ENCODE peak calls at places on chromosomes 11 and 22, in seven cellular contexts. One of them, this sample, is unnamed.

GRCh38 chr11:79414644-79415317 is 26.0 kb downstream of the TENM4 start:
- DNase-seq in kidney glomerular epithelial cell: peak
- DNase-seq in CD8-positive, alpha-beta T cell: no peak
- DNase-seq in naive thymus-derived CD4-positive, alpha-beta T cell: no peak
- DNase-seq in T follicular helper cell: no peak
- DNase-seq in LHCN-M2: peak
- DNase-seq in CD4-positive, alpha-beta T cell: no peak
- DNase-seq in this sample: no peak

GRCh38 chr22:39773976-39774539 is 119.5 kb downstream of the ENTHD1 start:
- DNase-seq in kidney glomerular epithelial cell: no peak
- DNase-seq in CD8-positive, alpha-beta T cell: peak
- DNase-seq in naive thymus-derived CD4-positive, alpha-beta T cell: peak
- DNase-seq in T follicular helper cell: peak
- DNase-seq in LHCN-M2: no peak
- DNase-seq in CD4-positive, alpha-beta T cell: peak
- DNase-seq in this sample: peak

GRCh38 chr11:37277896-37278465 is 679.9 kb upstream of the RAG2 start:
- DNase-seq in kidney glomerular epithelial cell: no peak
- DNase-seq in CD8-positive, alpha-beta T cell: no peak
- DNase-seq in naive thymus-derived CD4-positive, alpha-beta T cell: no peak
- DNase-seq in T follicular helper cell: no peak
- DNase-seq in LHCN-M2: no peak
- DNase-seq in CD4-positive, alpha-beta T cell: no peak
- DNase-seq in this sample: no peak

GRCh38 chr11:65927904-65928397 is 8.7 kb downstream of the DRAP1 start:
- DNase-seq in kidney glomerular epithelial cell: no peak
- DNase-seq in CD8-positive, alpha-beta T cell: peak
- DNase-seq in naive thymus-derived CD4-positive, alpha-beta T cell: peak
- DNase-seq in T follicular helper cell: peak
- DNase-seq in LHCN-M2: no peak
- DNase-seq in CD4-positive, alpha-beta T cell: peak
- DNase-seq in this sample: peak

GRCh38 chr11:107545101-107545514 is 20.4 kb downstream of the ALKBH8 start:
- DNase-seq in kidney glomerular epithelial cell: peak
- DNase-seq in CD8-positive, alpha-beta T cell: no peak
- DNase-seq in naive thymus-derived CD4-positive, alpha-beta T cell: no peak
- DNase-seq in T follicular helper cell: no peak
- DNase-seq in LHCN-M2: peak
- DNase-seq in CD4-positive, alpha-beta T cell: no peak
- DNase-seq in this sample: no peak

GRCh38 chr11:107017433-107018227 is 646 bp downstream of the GUCY1A2 start:
- DNase-seq in kidney glomerular epithelial cell: peak
- DNase-seq in CD8-positive, alpha-beta T cell: no peak
- DNase-seq in naive thymus-derived CD4-positive, alpha-beta T cell: no peak
- DNase-seq in T follicular helper cell: no peak
- DNase-seq in LHCN-M2: peak
- DNase-seq in CD4-positive, alpha-beta T cell: no peak
- DNase-seq in this sample: no peak

GRCh38 chr22:39946571-39947407 is 13.4 kb upstream of the TMA7B start:
- DNase-seq in kidney glomerular epithelial cell: no peak
- DNase-seq in CD8-positive, alpha-beta T cell: no peak
- DNase-seq in naive thymus-derived CD4-positive, alpha-beta T cell: no peak
- DNase-seq in T follicular helper cell: no peak
- DNase-seq in LHCN-M2: no peak
- DNase-seq in CD4-positive, alpha-beta T cell: no peak
- DNase-seq in this sample: no peak

GRCh38 chr11:59204736-59205135 is 8.0 kb downstream of the MPEG1 start:
- DNase-seq in kidney glomerular epithelial cell: no peak
- DNase-seq in CD8-positive, alpha-beta T cell: no peak
- DNase-seq in naive thymus-derived CD4-positive, alpha-beta T cell: no peak
- DNase-seq in T follicular helper cell: no peak
- DNase-seq in LHCN-M2: no peak
- DNase-seq in CD4-positive, alpha-beta T cell: no peak
- DNase-seq in this sample: no peak

GRCh38 chr11:118569670-118570069 is 2.5 kb upstream of the ARCN1 start:
- DNase-seq in kidney glomerular epithelial cell: no peak
- DNase-seq in CD8-positive, alpha-beta T cell: no peak
- DNase-seq in naive thymus-derived CD4-positive, alpha-beta T cell: no peak
- DNase-seq in T follicular helper cell: no peak
- DNase-seq in LHCN-M2: no peak
- DNase-seq in CD4-positive, alpha-beta T cell: no peak
- DNase-seq in this sample: no peak

GRCh38 chr11:76781046-76781801 is 1.9 kb upstream of the TSKU start:
- DNase-seq in kidney glomerular epithelial cell: no peak
- DNase-seq in CD8-positive, alpha-beta T cell: no peak
- DNase-seq in naive thymus-derived CD4-positive, alpha-beta T cell: no peak
- DNase-seq in T follicular helper cell: no peak
- DNase-seq in LHCN-M2: no peak
- DNase-seq in CD4-positive, alpha-beta T cell: no peak
- DNase-seq in this sample: no peak

GRCh38 chr11:12020546-12020945 is 12.1 kb upstream of the DKK3 start:
- DNase-seq in kidney glomerular epithelial cell: no peak
- DNase-seq in CD8-positive, alpha-beta T cell: no peak
- DNase-seq in naive thymus-derived CD4-positive, alpha-beta T cell: no peak
- DNase-seq in T follicular helper cell: no peak
- DNase-seq in LHCN-M2: no peak
- DNase-seq in CD4-positive, alpha-beta T cell: no peak
- DNase-seq in this sample: no peak

GRCh38 chr11:17864478-17864941 is 129.9 kb downstream of the KCNC1 start:
- DNase-seq in kidney glomerular epithelial cell: no peak
- DNase-seq in CD8-positive, alpha-beta T cell: no peak
- DNase-seq in naive thymus-derived CD4-positive, alpha-beta T cell: no peak
- DNase-seq in T follicular helper cell: no peak
- DNase-seq in LHCN-M2: no peak
- DNase-seq in CD4-positive, alpha-beta T cell: no peak
- DNase-seq in this sample: no peak

GRCh38 chr11:116194156-116194904 is 578.5 kb downstream of the BUD13 start:
- DNase-seq in kidney glomerular epithelial cell: no peak
- DNase-seq in CD8-positive, alpha-beta T cell: no peak
- DNase-seq in naive thymus-derived CD4-positive, alpha-beta T cell: no peak
- DNase-seq in T follicular helper cell: no peak
- DNase-seq in LHCN-M2: no peak
- DNase-seq in CD4-positive, alpha-beta T cell: no peak
- DNase-seq in this sample: no peak

GRCh38 chr11:44426958-44427357 is 117.0 kb upstream of the ALX4 start:
- DNase-seq in kidney glomerular epithelial cell: no peak
- DNase-seq in CD8-positive, alpha-beta T cell: no peak
- DNase-seq in naive thymus-derived CD4-positive, alpha-beta T cell: no peak
- DNase-seq in T follicular helper cell: no peak
- DNase-seq in LHCN-M2: no peak
- DNase-seq in CD4-positive, alpha-beta T cell: no peak
- DNase-seq in this sample: no peak

GRCh38 chr22:19121631-19122142 is 525 bp downstream of the DGCR2 start:
- DNase-seq in kidney glomerular epithelial cell: no peak
- DNase-seq in CD8-positive, alpha-beta T cell: no peak
- DNase-seq in naive thymus-derived CD4-positive, alpha-beta T cell: no peak
- DNase-seq in T follicular helper cell: no peak
- DNase-seq in LHCN-M2: peak
- DNase-seq in CD4-positive, alpha-beta T cell: peak
- DNase-seq in this sample: no peak

GRCh38 chr11:87432006-87432405 is 394.3 kb downstream of the TMEM135 start:
- DNase-seq in kidney glomerular epithelial cell: no peak
- DNase-seq in CD8-positive, alpha-beta T cell: no peak
- DNase-seq in naive thymus-derived CD4-positive, alpha-beta T cell: no peak
- DNase-seq in T follicular helper cell: no peak
- DNase-seq in LHCN-M2: peak
- DNase-seq in CD4-positive, alpha-beta T cell: no peak
- DNase-seq in this sample: no peak

GRCh38 chr11:111602865-111603632 is 800 bp downstream of the SIK2 start:
- DNase-seq in kidney glomerular epithelial cell: peak
- DNase-seq in CD8-positive, alpha-beta T cell: no peak
- DNase-seq in naive thymus-derived CD4-positive, alpha-beta T cell: peak
- DNase-seq in T follicular helper cell: peak
- DNase-seq in LHCN-M2: peak
- DNase-seq in CD4-positive, alpha-beta T cell: no peak
- DNase-seq in this sample: no peak

GRCh38 chr11:31882951-31883392 is 71.8 kb upstream of the PAX6 start:
- DNase-seq in kidney glomerular epithelial cell: no peak
- DNase-seq in CD8-positive, alpha-beta T cell: no peak
- DNase-seq in naive thymus-derived CD4-positive, alpha-beta T cell: no peak
- DNase-seq in T follicular helper cell: no peak
- DNase-seq in LHCN-M2: no peak
- DNase-seq in CD4-positive, alpha-beta T cell: no peak
- DNase-seq in this sample: no peak

GRCh38 chr11:67299471-67300191 is 3.7 kb upstream of the SSH3 start:
- DNase-seq in kidney glomerular epithelial cell: no peak
- DNase-seq in CD8-positive, alpha-beta T cell: no peak
- DNase-seq in naive thymus-derived CD4-positive, alpha-beta T cell: no peak
- DNase-seq in T follicular helper cell: no peak
- DNase-seq in LHCN-M2: no peak
- DNase-seq in CD4-positive, alpha-beta T cell: no peak
- DNase-seq in this sample: no peak

GRCh38 chr11:118485273-118485672 is 42.0 kb upstream of the TTC36 start:
- DNase-seq in kidney glomerular epithelial cell: no peak
- DNase-seq in CD8-positive, alpha-beta T cell: no peak
- DNase-seq in naive thymus-derived CD4-positive, alpha-beta T cell: no peak
- DNase-seq in T follicular helper cell: no peak
- DNase-seq in LHCN-M2: no peak
- DNase-seq in CD4-positive, alpha-beta T cell: no peak
- DNase-seq in this sample: no peak

This sample was measured in GM12878.